ENCODE peak calls at places on chromosome 2, in nine cellular contexts. D, F, R, G, J, T, I, Q and N are unnamed samples.
A peak's percentile ranks its signal among the peaks of the same experiment; 100 is the strongest.

GRCh38 chr2:233234264-233234663 is 17.2 kb upstream of the ATG16L1 start:
- DNase-seq in D (no peak), Q (no peak), I (no peak), F (no peak), R (no peak), G (no peak), T (no peak), J (no peak), N (no peak)

GRCh38 chr2:37488911-37489310 is 144.5 kb downstream of the QPCT start:
- DNase-seq in D (no peak), I (no peak), J (no peak), R (no peak), T (no peak), F (no peak), G (no peak), Q (no peak), N (no peak)

GRCh38 chr2:120520929-120521912 is 175.3 kb downstream of the INHBB start:
- DNase-seq in T (peak; percentile 82), D (no peak), Q (no peak), G (peak; percentile 33), J (no peak), I (peak; percentile 25), R (no peak), F (peak; percentile 56), N (no peak)

GRCh38 chr2:172870396-172870795 is 134.8 kb downstream of the RAPGEF4 start:
- DNase-seq in I (peak; percentile 15), Q (no peak), F (no peak), J (no peak), D (no peak), G (no peak), R (no peak), T (no peak), N (no peak)

GRCh38 chr2:101545940-101546339 is 71.0 kb upstream of the RFX8 start:
- DNase-seq in T (no peak), J (no peak), G (no peak), Q (no peak), D (no peak), F (no peak), I (no peak), R (no peak), N (no peak)

GRCh38 chr2:172226244-172227061 is 123.8 kb upstream of the DLX2 start:
- DNase-seq in Q (no peak), D (no peak), J (no peak), G (no peak), I (no peak), F (no peak), R (no peak), T (no peak), N (no peak)

GRCh38 chr2:182280128-182280527 is 146.7 kb downstream of the PDE1A start:
- DNase-seq in D (no peak), F (no peak), G (no peak), I (peak; percentile 54), Q (no peak), J (no peak), R (no peak), T (no peak), N (no peak)

GRCh38 chr2:105522645-105523044 is 123.8 kb upstream of the FHL2 start:
- DNase-seq in I (peak; percentile 54), T (no peak), R (no peak), G (no peak), J (no peak), D (no peak), F (no peak), Q (peak; percentile 68), N (no peak)

GRCh38 chr2:27509326-27509725 is 12.7 kb downstream of the GCKR start:
- DNase-seq in J (no peak), T (no peak), G (no peak), Q (no peak), I (peak; percentile 27), R (no peak), D (no peak), F (peak; percentile 48), N (no peak)

GRCh38 chr2:38073211-38074005 is 2.5 kb downstream of the CYP1B1 start:
- DNase-seq in R (no peak), T (peak; percentile 68), Q (no peak), I (no peak), F (no peak), G (no peak), D (no peak), J (no peak), N (no peak)

GRCh38 chr2:30372836-30373235 is 74.2 kb upstream of the LCLAT1 start:
- DNase-seq in F (no peak), I (no peak), T (no peak), G (no peak), J (no peak), Q (no peak), D (no peak), R (no peak), N (no peak)

GRCh38 chr2:37287966-37288365 is 36.7 kb downstream of the PRKD3 start:
- DNase-seq in R (no peak), F (no peak), D (no peak), I (no peak), Q (no peak), J (no peak), G (no peak), T (peak; percentile 45), N (no peak)

GRCh38 chr2:96556441-96557330 is 20.1 kb downstream of the ARID5A start:
- DNase-seq in F (no peak), Q (no peak), R (no peak), G (no peak), I (no peak), T (no peak), D (no peak), J (no peak), N (peak; percentile 76)

GRCh38 chr2:20225294-20226151 is 593 bp upstream of the SDC1 start:
- DNase-seq in D (peak; percentile 39), G (peak; percentile 76), T (peak; percentile 84), J (no peak), I (peak; percentile 65), R (no peak), F (peak; percentile 75), Q (peak; percentile 80), N (peak; percentile 12)

GRCh38 chr2:206349375-206349774 is 74.9 kb downstream of the ZDBF2 start:
- DNase-seq in T (no peak), G (no peak), R (no peak), F (no peak), I (no peak), D (no peak), J (no peak), Q (no peak), N (no peak)

GRCh38 chr2:156883828-156884615 is 373.5 kb upstream of the GALNT5 start:
- DNase-seq in I (no peak), R (no peak), T (no peak), D (no peak), Q (no peak), F (no peak), G (no peak), J (no peak), N (no peak)

GRCh38 chr2:240974771-240975572 is 23.4 kb upstream of the SNED1 start:
- DNase-seq in Q (no peak), G (no peak), J (no peak), R (peak; percentile 18), T (no peak), D (no peak), I (peak; percentile 37), F (no peak), N (no peak)

GRCh38 chr2:55159037-55159651 is 72.9 kb downstream of the CLHC1 start:
- DNase-seq in D (peak; percentile 65), G (no peak), F (no peak), T (no peak), R (peak; percentile 75), I (no peak), J (no peak), Q (peak; percentile 53), N (peak; percentile 46)

GRCh38 chr2:235923859-235924674 is 244.1 kb downstream of the GBX2 start:
- DNase-seq in R (no peak), F (no peak), G (no peak), J (no peak), D (no peak), Q (no peak), I (no peak), T (no peak), N (no peak)
- H3K4me3 ChIP-seq in R (no peak overlapping the region), F (no peak overlapping the region), G (no peak overlapping the region), J (no peak overlapping the region), D (no peak overlapping the region), Q (no peak overlapping the region), I (no peak overlapping the region), T (no peak overlapping the region), N (no peak overlapping the region)

GRCh38 chr2:238728322-238729260 is 119.3 kb upstream of the TWIST2 start:
- DNase-seq in G (no peak), D (no peak), J (no peak), T (no peak), I (peak; percentile 94), Q (peak; percentile 50), R (peak; percentile 46), F (peak; percentile 28), N (peak; percentile 35)
- H3K4me3 ChIP-seq in G (no peak overlapping the region), D (no peak overlapping the region), J (no peak overlapping the region), T (no peak overlapping the region), I (no peak overlapping the region), Q (no peak overlapping the region), R (no peak overlapping the region), F (no peak overlapping the region), N (no peak overlapping the region)

GRCh38 chr2:227816507-227817274 is 3.0 kb downstream of the CCL20 start:
- DNase-seq in G (no peak), D (no peak), I (peak; percentile 71), T (no peak), F (no peak), Q (no peak), R (no peak), J (no peak), N (no peak)
- H3K4me3 ChIP-seq in G (no peak overlapping the region), D (no peak overlapping the region), I (peak overlapping the region; percentile 41), T (no peak overlapping the region), F (no peak overlapping the region), Q (no peak overlapping the region), R (no peak overlapping the region), J (no peak overlapping the region), N (no peak overlapping the region)

GRCh38 chr2:196112408-196113039 is 43.9 kb upstream of the DNAH7 start:
- DNase-seq in T (peak; percentile 66), G (no peak), R (no peak), F (no peak), Q (no peak), D (no peak), J (no peak), I (peak; percentile 68), N (no peak)

GRCh38 chr2:196108604-196109003 is 40.0 kb upstream of the DNAH7 start:
- DNase-seq in T (no peak), J (no peak), D (no peak), G (no peak), R (no peak), F (no peak), Q (no peak), I (no peak), N (no peak)

DNA sequence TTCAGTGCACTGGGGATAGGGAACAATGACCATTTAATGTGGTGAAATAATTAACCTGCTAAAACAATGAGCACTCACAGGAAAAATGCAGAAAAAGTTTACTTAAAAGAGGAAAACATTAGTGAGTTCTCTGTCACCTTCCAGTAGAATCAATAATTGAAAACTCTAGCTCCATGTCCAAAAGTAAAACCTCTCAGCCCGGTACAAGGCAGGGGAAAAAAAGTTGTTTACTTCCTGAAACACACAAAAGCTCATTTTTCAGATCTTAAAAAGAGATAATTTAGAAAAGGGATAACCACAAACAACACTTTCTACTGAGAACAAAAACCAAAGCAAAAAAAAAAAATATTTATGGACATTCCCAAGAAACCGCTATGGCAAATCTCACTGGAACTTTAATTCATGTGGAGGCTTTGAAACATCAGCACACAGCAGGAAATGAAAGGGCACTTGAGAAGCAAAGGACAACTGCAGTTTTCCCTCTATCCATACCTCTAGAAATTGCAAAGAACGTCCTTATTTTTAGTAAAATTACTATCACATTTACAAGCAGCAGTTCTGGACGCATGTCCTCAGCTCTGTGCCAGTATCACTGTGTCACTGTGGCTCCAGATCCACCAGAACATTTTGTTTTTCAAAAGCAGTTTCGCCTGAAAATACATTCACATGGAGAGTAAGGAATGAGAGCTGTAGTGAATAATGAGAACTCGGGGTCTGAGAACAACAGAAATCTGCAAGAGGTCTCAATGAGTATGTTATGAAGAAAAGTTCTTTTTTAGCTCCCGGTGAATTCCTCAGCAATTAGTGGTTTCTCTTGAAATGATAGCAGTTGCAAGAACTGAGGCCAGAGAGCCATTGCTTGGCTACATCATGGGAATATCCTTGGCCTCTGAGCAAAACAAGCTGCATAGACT is 44.7 kb upstream of the DNAH7 start:
- DNase-seq in I (peak; percentile 73), T (peak; percentile 41), J (peak; percentile 44), Q (no peak), R (no peak), F (no peak), G (no peak), D (no peak), N (no peak)
- H3K4me3 ChIP-seq in I (peak overlapping the region; percentile 10), T (no peak overlapping the region), J (no peak overlapping the region), Q (no peak overlapping the region), R (peak overlapping the region; percentile 2), F (no peak overlapping the region), G (no peak overlapping the region), D (peak overlapping the region; percentile 18), N (no peak overlapping the region)